ENCODE peak calls at places on chromosome 10, in nine cellular contexts. One of them, this sample, is unnamed.

GRCh38 chr10:99540673-99541531 is 8.2 kb downstream of the NKX2-3 start:
- DNase-seq in EL: no peak
- DNase-seq in NAMALWA: no peak
- DNase-seq in SW480: peak
- DNase-seq in EH: no peak
- DNase-seq in NCI-H2081: no peak
- DNase-seq in AG08395: no peak
- DNase-seq in Caco-2: peak
- DNase-seq in lower leg skin: no peak
- DNase-seq in this sample: peak

GRCh38 chr10:60872451-60872850 is 71.5 kb downstream of the RHOBTB1 start:
- DNase-seq in EL: no peak
- DNase-seq in NAMALWA: no peak
- DNase-seq in SW480: no peak
- DNase-seq in EH: no peak
- DNase-seq in NCI-H2081: no peak
- DNase-seq in AG08395: no peak
- DNase-seq in Caco-2: no peak
- DNase-seq in lower leg skin: no peak
- DNase-seq in this sample: no peak

GRCh38 chr10:35821339-35821911 is 179.3 kb upstream of the FZD8 start:
- DNase-seq in EL: no peak
- DNase-seq in NAMALWA: peak
- DNase-seq in SW480: no peak
- DNase-seq in EH: peak
- DNase-seq in NCI-H2081: no peak
- DNase-seq in AG08395: no peak
- DNase-seq in Caco-2: no peak
- DNase-seq in lower leg skin: no peak
- DNase-seq in this sample: no peak

GRCh38 chr10:69332278-69333010 is 54.1 kb downstream of the HK1 start:
- DNase-seq in EL: peak
- DNase-seq in NAMALWA: no peak
- DNase-seq in SW480: no peak
- DNase-seq in EH: peak
- DNase-seq in NCI-H2081: no peak
- DNase-seq in AG08395: no peak
- DNase-seq in Caco-2: no peak
- DNase-seq in lower leg skin: no peak
- DNase-seq in this sample: no peak

GRCh38 chr10:107614939-107615665 is 450.6 kb upstream of the SORCS1 start:
- DNase-seq in EL: peak
- DNase-seq in NAMALWA: no peak
- DNase-seq in SW480: peak
- DNase-seq in EH: peak
- DNase-seq in NCI-H2081: no peak
- DNase-seq in AG08395: peak
- DNase-seq in Caco-2: no peak
- DNase-seq in lower leg skin: no peak
- DNase-seq in this sample: no peak

GRCh38 chr10:91389636-91390512 is 20.3 kb upstream of the HECTD2 start:
- DNase-seq in EL: peak
- DNase-seq in NAMALWA: peak
- DNase-seq in SW480: peak
- DNase-seq in EH: peak
- DNase-seq in NCI-H2081: peak
- DNase-seq in AG08395: peak
- DNase-seq in Caco-2: no peak
- DNase-seq in lower leg skin: no peak
- DNase-seq in this sample: peak

GRCh38 chr10:14185501-14186045 is 145.2 kb downstream of the FRMD4A start:
- DNase-seq in EL: peak
- DNase-seq in NAMALWA: peak
- DNase-seq in SW480: peak
- DNase-seq in EH: peak
- DNase-seq in NCI-H2081: no peak
- DNase-seq in AG08395: no peak
- DNase-seq in Caco-2: peak
- DNase-seq in lower leg skin: no peak
- DNase-seq in this sample: peak

GRCh38 chr10:120473593-120473992 is 16.6 kb downstream of the PLPP4 start:
- DNase-seq in EL: no peak
- DNase-seq in NAMALWA: peak
- DNase-seq in SW480: no peak
- DNase-seq in EH: no peak
- DNase-seq in NCI-H2081: no peak
- DNase-seq in AG08395: no peak
- DNase-seq in Caco-2: no peak
- DNase-seq in lower leg skin: no peak
- DNase-seq in this sample: no peak

GRCh38 chr10:27256299-27256698 is 15.7 kb upstream of the ACBD5 start:
- DNase-seq in EL: no peak
- DNase-seq in NAMALWA: no peak
- DNase-seq in SW480: no peak
- DNase-seq in EH: no peak
- DNase-seq in NCI-H2081: no peak
- DNase-seq in AG08395: no peak
- DNase-seq in Caco-2: no peak
- DNase-seq in lower leg skin: no peak
- DNase-seq in this sample: no peak

GRCh38 chr10:108375691-108376090 is 1211.2 kb upstream of the SORCS1 start:
- DNase-seq in EL: peak
- DNase-seq in NAMALWA: no peak
- DNase-seq in SW480: no peak
- DNase-seq in EH: peak
- DNase-seq in NCI-H2081: no peak
- DNase-seq in AG08395: peak
- DNase-seq in Caco-2: no peak
- DNase-seq in lower leg skin: no peak
- DNase-seq in this sample: no peak

GRCh38 chr10:120424198-120424464 is 32.9 kb upstream of the PLPP4 start:
- DNase-seq in EL: no peak
- DNase-seq in NAMALWA: no peak
- DNase-seq in SW480: no peak
- DNase-seq in EH: no peak
- DNase-seq in NCI-H2081: no peak
- DNase-seq in AG08395: no peak
- DNase-seq in Caco-2: no peak
- DNase-seq in lower leg skin: no peak
- DNase-seq in this sample: no peak

GRCh38 chr10:53489331-53489730 is 716.7 kb upstream of the MBL2 start:
- DNase-seq in EL: no peak
- DNase-seq in NAMALWA: no peak
- DNase-seq in SW480: no peak
- DNase-seq in EH: no peak
- DNase-seq in NCI-H2081: no peak
- DNase-seq in AG08395: no peak
- DNase-seq in Caco-2: no peak
- DNase-seq in lower leg skin: no peak
- DNase-seq in this sample: no peak

GRCh38 chr10:13046861-13047528 is 45.5 kb upstream of the CCDC3 start:
- DNase-seq in EL: no peak
- DNase-seq in NAMALWA: no peak
- DNase-seq in SW480: no peak
- DNase-seq in EH: no peak
- DNase-seq in NCI-H2081: no peak
- DNase-seq in AG08395: no peak
- DNase-seq in Caco-2: no peak
- DNase-seq in lower leg skin: no peak
- DNase-seq in this sample: no peak

GRCh38 chr10:59967079-59967478 is 60.7 kb upstream of the CCDC6 start:
- DNase-seq in EL: no peak
- DNase-seq in NAMALWA: no peak
- DNase-seq in SW480: no peak
- DNase-seq in EH: no peak
- DNase-seq in NCI-H2081: no peak
- DNase-seq in AG08395: no peak
- DNase-seq in Caco-2: peak
- DNase-seq in lower leg skin: no peak
- DNase-seq in this sample: no peak

This sample was measured in MM.1S.